ENCODE peak calls at places on chromosomes 11 and 22, in five cellular contexts. A is A549, Y is NB4, H is GM12878, Z is HepG2. F is an unnamed sample.

GRCh38 chr11:128226106-128226716 is 361.1 kb downstream of the ETS1 start:
- DNase-seq in A (no peak), Y (no peak), H (no peak), Z (no peak), F (no peak)

GRCh38 chr11:121366970-121367369 is 74.4 kb downstream of the SC5D start:
- DNase-seq in A (no peak), Y (peak), H (no peak), Z (no peak), F (no peak)

GRCh38 chr11:78763664-78764063 is 189.0 kb upstream of the NARS2 start:
- DNase-seq in A (no peak), Y (no peak), H (no peak), Z (no peak), F (no peak)

GRCh38 chr11:129258205-129258604 is 66.1 kb upstream of the ARHGAP32 start:
- DNase-seq in A (no peak), Y (no peak), H (no peak), Z (no peak), F (no peak)

GRCh38 chr11:102345923-102346322 is 1.1 kb upstream of the BIRC2 start:
- DNase-seq in A (no peak), Y (no peak), H (no peak), Z (peak), F (peak)

GRCh38 chr11:12636871-12637410 is 37.3 kb upstream of the TEAD1 start:
- DNase-seq in A (no peak), Y (no peak), H (no peak), Z (no peak), F (no peak)

GRCh38 chr22:49206281-49206680 is 621.4 kb downstream of the BRD1 start:
- DNase-seq in A (no peak), Y (no peak), H (no peak), Z (no peak), F (no peak)

GRCh38 chr22:48895341-48895740 is 932.3 kb downstream of the BRD1 start:
- DNase-seq in A (no peak), Y (no peak), H (no peak), Z (no peak), F (no peak)

GRCh38 chr11:107973641-107974040 is 35.1 kb upstream of the CUL5 start:
- DNase-seq in A (no peak), Y (no peak), H (no peak), Z (no peak), F (no peak)

GRCh38 chr11:69156673-69157155 is 979 bp downstream of the SMIM38 start:
- DNase-seq in A (no peak), Y (no peak), H (no peak), Z (peak), F (no peak)

GRCh38 chr11:2151500-2152257 is 9.3 kb downstream of the INS start:
- DNase-seq in A (peak), Y (peak), H (no peak), Z (peak), F (peak)

GRCh38 chr11:35364101-35364780 is 55.1 kb downstream of the SLC1A2 start:
- DNase-seq in A (peak), Y (no peak), H (no peak), Z (no peak), F (no peak)

GRCh38 chr11:119584193-119585037 is 144.6 kb downstream of the NECTIN1 start:
- DNase-seq in A (peak), Y (peak), H (no peak), Z (no peak), F (peak)

GRCh38 chr22:36999463-36999862 is 19.8 kb downstream of the TST start:
- DNase-seq in A (no peak), Y (no peak), H (no peak), Z (no peak), F (no peak)

GRCh38 chr11:63517156-63517555 is 11.3 kb downstream of the LGALS12 start:
- DNase-seq in A (no peak), Y (no peak), H (no peak), Z (no peak), F (no peak)

GRCh38 chr22:48061726-48062125 is 1299.3 kb downstream of the TBC1D22A start:
- DNase-seq in A (no peak), Y (no peak), H (no peak), Z (no peak), F (no peak)

GRCh38 chr22:49829044-49829719 is 1.5 kb upstream of the BRD1 start:
- DNase-seq in A (no peak), Y (no peak), H (no peak), Z (no peak), F (no peak)

DNA sequence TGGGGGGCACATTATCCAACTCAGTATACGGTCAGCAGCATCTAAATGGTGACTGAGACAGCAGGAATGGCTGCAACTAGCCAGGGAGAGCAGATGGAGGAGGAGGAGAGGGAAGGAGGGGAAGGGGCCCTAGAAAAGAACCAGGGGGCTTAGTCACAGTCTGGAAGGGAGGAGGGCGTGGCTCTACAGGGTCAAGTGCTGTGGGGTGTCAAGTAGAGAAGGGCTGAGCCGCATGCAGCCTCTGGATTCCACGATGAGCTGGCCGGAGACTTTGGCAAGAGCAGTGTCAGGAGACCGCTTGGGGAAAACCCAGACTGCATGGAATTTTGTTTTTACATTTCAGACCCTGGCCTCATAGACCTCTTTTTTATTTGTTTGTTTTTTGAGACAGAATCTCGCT is 25.8 kb upstream of the PPFIA1 start:
- DNase-seq in A (peak), Y (no peak), H (no peak), Z (no peak), F (no peak)
- TF ChIP-seq MYC in A (no peak), Y (no peak), H (no peak), Z (no peak), F (no peak)

GRCh38 chr11:924406-925157 is 1.1 kb upstream of the AP2A2 start:
- DNase-seq in A (no peak), Y (no peak), H (no peak), Z (no peak), F (no peak)

GRCh38 chr11:927871-928270 is 2.2 kb downstream of the AP2A2 start:
- DNase-seq in A (no peak), Y (no peak), H (no peak), Z (no peak), F (no peak)

GRCh38 chr11:925158-925495 is 543 bp upstream of the AP2A2 start:
- DNase-seq in A (no peak), Y (no peak), H (no peak), Z (no peak), F (no peak)

GRCh38 chr11:925496-926301 is at the start of gene AP2A2:
- DNase-seq in A (peak), Y (peak), H (no peak), Z (peak), F (peak)

DNA sequence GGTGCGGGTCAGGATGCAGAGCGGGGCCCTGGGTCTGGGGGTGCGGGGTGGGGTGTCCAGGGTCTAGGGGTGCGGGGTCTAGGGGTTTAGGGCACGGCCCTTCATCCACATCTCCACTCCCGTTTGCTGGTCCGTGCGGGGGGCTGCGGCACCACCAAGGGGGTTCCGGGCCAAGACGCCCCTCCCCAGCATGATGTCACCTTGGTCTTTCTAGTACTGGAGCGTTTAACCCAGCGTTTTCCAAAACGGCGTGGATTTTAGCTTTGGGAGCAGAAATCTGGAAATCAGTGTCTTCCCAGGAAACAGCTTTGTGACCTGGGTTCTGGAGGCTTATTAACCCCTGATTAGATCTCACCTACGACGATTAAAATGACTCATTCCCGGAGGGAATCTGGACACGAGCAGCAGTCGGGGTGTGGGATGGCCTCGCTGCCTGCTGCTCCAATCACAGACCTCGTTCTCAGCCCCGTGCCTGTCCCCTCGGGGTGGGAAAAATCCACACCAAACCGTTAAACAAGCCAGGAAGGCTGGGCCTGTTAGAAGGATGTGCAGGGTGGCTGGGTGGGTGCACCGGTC is 759 bp downstream of the AP2A2 start:
- DNase-seq in A (peak), Y (no peak), H (no peak), Z (no peak), F (peak)
- TF ChIP-seq MYC in A (no peak), Y (no peak), H (no peak), Z (no peak), F (no peak)

DNA sequence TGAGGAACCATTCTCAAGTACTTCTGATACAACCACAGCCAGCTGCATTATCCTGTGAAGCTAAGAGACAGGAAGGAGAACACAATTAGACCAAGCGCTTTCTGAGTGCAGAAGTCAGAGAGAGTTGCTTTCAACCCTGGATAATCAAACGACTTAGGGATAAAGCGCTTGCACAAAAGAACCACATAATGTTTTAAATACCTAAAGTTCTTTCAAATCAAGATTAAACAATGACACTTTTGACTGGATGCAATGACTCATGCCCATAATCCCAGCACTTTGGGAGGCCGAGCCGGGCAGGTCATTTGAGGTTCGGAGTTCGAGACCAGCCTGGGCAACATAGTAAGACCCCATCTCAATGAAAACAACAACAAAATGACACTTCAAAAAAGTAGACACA is 145.1 kb downstream of the SWAP70 start:
- DNase-seq in A (no peak), Y (peak), H (no peak), Z (peak), F (no peak)
- TF ChIP-seq MYC in A (no peak), Y (no peak), H (no peak), Z (no peak), F (no peak)

DNA sequence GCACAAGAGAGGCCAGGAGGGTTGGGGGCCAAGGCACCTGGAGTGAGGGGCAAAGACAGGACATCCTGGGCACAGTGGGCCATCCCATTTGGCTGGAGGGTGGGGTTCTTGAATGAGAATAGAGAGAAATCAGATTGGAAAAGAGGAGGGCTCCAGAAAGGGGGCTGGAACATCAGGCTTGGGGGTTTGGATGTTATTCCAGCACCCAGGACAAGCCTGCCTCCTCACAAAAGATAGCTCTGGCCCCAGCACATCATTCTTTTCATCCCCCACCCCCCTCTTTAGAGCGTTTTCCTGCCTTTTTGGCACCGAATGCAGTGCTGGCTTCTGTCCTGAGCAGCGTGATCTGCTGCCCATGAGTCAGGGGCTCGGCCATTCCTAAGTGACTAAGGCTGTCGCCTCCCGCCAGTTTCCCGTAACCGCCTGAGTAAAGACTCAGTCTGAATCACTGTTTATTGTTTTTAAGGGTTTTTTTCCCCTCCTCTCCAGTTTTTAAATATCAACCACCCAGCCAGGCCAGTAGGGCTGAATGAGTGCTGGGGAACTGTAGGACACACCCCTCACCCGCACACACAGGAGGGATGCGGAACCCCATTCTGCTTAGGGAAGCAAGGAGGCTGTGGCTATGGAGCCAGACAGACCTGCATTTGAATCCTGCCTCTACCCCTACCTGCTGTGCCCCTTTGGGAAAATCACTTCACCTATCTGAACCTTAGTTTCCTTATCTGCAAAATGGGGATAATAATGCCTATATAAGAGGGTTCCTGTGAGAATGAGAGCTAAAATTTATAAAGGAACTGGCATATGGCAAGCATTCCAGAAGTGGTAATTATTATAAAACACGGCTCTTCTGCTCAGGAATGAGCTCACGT is 32.4 kb upstream of the NAV2 start:
- DNase-seq in A (peak), Y (no peak), H (no peak), Z (no peak), F (peak)
- TF ChIP-seq MYC in A (peak), Y (no peak), H (no peak), Z (no peak), F (no peak)

DNA sequence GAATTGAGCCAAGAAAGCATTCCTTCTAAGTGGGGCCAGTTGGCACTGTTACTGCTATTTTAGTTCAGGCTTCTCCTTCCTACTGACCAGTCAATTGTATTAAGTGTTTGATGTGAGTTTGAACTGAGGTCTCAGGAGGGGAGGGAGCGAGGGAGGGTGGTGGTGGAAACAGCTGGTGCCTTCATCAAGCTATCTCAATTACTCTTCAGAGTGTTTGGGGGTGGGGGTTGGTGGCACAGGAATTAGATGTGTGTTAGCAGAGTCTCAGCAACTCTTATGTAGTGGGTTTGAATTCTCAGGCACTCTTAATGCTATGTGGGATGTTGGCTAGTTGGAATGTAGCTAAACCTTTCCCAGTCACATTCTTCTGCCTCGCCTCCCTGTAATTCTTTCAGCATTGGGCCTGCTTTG is 14.5 kb downstream of the CTNND1 start:
- DNase-seq in A (no peak), Y (no peak), H (no peak), Z (no peak), F (peak)
- TF ChIP-seq MYC in A (no peak), Y (no peak), H (no peak), Z (no peak), F (no peak)

DNA sequence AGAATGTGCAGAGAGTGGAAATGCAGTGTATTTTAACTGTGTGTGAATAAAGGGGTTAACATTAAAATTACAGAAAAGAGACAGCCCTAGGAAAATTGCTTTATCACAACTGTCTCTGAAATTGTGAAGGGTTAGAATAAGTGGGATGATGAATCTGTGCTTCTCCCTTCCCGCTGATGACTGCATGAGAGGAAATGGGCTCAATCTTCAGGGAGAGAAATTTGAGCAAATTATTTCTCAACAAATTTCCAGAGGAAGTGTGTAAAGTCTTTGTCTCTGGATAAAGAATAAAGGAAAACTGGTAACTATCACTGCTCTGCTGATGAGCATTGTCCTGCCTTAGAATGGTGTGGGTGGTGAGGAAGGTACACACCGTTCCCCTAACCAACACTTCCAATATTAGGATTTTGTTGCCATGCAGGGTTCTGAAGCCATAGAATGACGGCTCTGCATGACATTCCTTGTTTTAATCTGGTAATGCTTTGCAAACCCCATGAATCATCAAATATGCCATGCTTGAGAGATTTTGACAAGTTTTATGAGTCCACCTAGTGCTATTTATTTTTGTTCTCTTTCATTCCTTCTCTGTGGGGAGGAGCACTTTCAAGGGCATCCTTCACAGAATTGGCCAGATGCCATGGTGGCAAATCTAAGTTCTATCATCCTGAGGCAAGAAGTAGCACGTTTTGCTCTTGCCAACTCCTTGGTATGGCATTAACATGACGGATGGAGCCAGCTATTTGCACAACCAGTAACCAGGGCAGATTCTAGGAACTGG is 268.6 kb downstream of the FAM76B start:
- DNase-seq in A (no peak), Y (no peak), H (no peak), Z (no peak), F (no peak)
- TF ChIP-seq MYC in A (no peak), Y (no peak), H (no peak), Z (no peak), F (no peak)

DNA sequence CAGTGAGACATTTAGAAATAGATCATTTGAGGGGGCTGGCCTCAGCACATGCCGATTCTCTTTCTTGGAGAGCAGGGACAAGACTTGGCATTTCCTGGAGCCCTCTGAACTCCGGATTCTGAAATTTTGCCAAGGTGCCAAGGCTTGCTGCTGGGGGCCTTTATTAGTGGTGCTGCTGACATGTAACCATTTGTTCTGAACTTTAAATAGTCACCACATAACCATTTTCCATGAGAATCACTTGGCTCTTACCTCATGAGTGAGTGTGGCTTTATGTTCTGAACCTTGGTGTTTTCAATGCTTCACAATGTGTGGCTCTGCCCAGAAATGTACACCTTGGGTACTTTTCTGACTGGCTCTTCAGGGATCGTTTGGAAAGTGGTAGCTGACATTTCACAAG is 33.3 kb downstream of the SYT13 start:
- DNase-seq in A (no peak), Y (no peak), H (no peak), Z (no peak), F (no peak)
- TF ChIP-seq MYC in A (no peak), Y (no peak), H (no peak), Z (no peak), F (no peak)

F was measured in endothelial cell of umbilical vein.